ENCODE peak calls at places on chromosomes 4 and X, in six cellular contexts. R, N, I, O, L and C are unnamed samples.

GRCh38 chr4:17613761-17614415 is 553 bp upstream of the MED28 start:
- DNase-seq in R (no peak), O (peak), L (no peak), I (peak), N (no peak), C (no peak)

GRCh38 chr4:4782969-4783368 is 76.5 kb upstream of the MSX1 start:
- DNase-seq in I (no peak), O (no peak), L (no peak), N (no peak), R (no peak), C (no peak)

GRCh38 chr4:40190880-40191815 is 5.7 kb upstream of the RHOH start:
- DNase-seq in O (peak), I (no peak), N (no peak), R (no peak), L (no peak), C (no peak)

GRCh38 chr4:184370711-184371389 is 103.5 kb downstream of the IRF2 start:
- DNase-seq in N (no peak), R (no peak), I (no peak), O (no peak), L (no peak), C (no peak)

GRCh38 chr4:95248713-95249401 is 299.9 kb downstream of the UNC5C start:
- DNase-seq in N (no peak), L (no peak), R (no peak), O (peak), I (no peak), C (no peak)

GRCh38 chr4:6715704-6716017 is 313 bp upstream of the BLOC1S4 start:
- DNase-seq in I (no peak), R (no peak), N (no peak), L (no peak), O (no peak), C (no peak)

GRCh38 chr4:27318740-27319139 is 458.1 kb downstream of the STIM2 start:
- DNase-seq in O (peak), I (peak), R (peak), L (no peak), N (peak), C (no peak)

GRCh38 chr4:140688711-140689598 is 67.2 kb downstream of the TBC1D9 start:
- DNase-seq in N (no peak), L (no peak), I (no peak), R (no peak), O (no peak), C (no peak)

GRCh38 chr4:123409301-123409700 is 12.7 kb downstream of the SPRY1 start:
- DNase-seq in R (no peak), O (no peak), I (no peak), L (no peak), N (no peak), C (no peak)

GRCh38 chr4:126604273-126604867 is 1028.4 kb upstream of the INTU start:
- DNase-seq in N (peak), R (no peak), O (peak), I (peak), L (no peak), C (no peak)

GRCh38 chr4:42656986-42657792 is at the start of gene ATP8A1:
- DNase-seq in L (peak), R (peak), N (peak), I (peak), O (peak), C (peak)
- TF ChIP-seq CTCF in L (no peak), R (peak), N (no peak), I (no peak), O (peak), C (no peak)

GRCh38 chrX:46029777-46030176 is 515.4 kb downstream of the ZNF674 start:
- DNase-seq in L (no peak), O (no peak), I (no peak), N (no peak), R (no peak), C (no peak)
- TF ChIP-seq CTCF in L (no peak), O (no peak), I (no peak), N (no peak), R (no peak), C (no peak)

GRCh38 chr4:182486895-182487294 is 243.7 kb downstream of the TENM3 start:
- DNase-seq in I (no peak), O (no peak), L (no peak), R (no peak), N (no peak), C (no peak)

GRCh38 chr4:182489607-182490006 is 246.4 kb downstream of the TENM3 start:
- DNase-seq in R (no peak), L (no peak), I (no peak), O (no peak), N (no peak), C (no peak)

GRCh38 chr4:182493377-182493776 is 250.2 kb downstream of the TENM3 start:
- DNase-seq in N (no peak), R (no peak), I (no peak), L (no peak), O (no peak), C (no peak)

GRCh38 chr4:182492456-182492855 is 249.3 kb downstream of the TENM3 start:
- DNase-seq in L (no peak), R (no peak), O (no peak), I (no peak), N (no peak), C (no peak)

GRCh38 chr4:182488886-182489285 is 245.7 kb downstream of the TENM3 start:
- DNase-seq in L (no peak), N (no peak), R (no peak), I (no peak), O (no peak), C (no peak)
- TF ChIP-seq CTCF in L (no peak), N (no peak), R (no peak), I (no peak), O (no peak), C (no peak)

DNA sequence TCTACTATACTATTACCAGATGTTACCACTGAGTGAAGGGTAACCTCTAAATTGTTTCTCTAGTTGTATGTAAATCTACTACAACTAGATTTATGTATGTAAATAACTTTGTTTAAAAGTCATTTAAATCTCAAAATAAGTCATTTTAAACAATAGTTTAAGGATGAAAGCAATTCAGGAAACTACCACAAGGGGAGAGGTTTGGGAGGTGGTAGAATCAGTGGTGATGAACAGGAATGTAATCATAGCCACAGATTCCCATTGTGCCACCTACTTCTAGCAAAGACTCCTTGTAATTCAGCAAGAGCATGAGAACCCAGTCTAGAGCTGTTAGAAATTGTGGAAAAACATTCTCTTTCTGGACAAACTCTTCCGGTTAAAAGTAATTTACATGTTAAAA is 234.6 kb downstream of the SLC7A11 start:
- DNase-seq in N (no peak), I (peak), L (no peak), O (peak), R (no peak), C (no peak)
- TF ChIP-seq CTCF in N (no peak), I (peak), L (no peak), O (no peak), R (no peak), C (peak)

GRCh38 chr4:54567327-54567726 is 90.4 kb upstream of the KIT start:
- DNase-seq in I (no peak), L (no peak), N (no peak), R (no peak), O (no peak), C (no peak)
- TF ChIP-seq CTCF in I (no peak), L (no peak), N (no peak), R (no peak), O (no peak), C (no peak)

GRCh38 chr4:174181827-174182226 is 101.6 kb downstream of the FBXO8 start:
- DNase-seq in N (no peak), O (no peak), R (no peak), L (no peak), I (no peak), C (no peak)
- TF ChIP-seq CTCF in N (no peak), O (no peak), R (no peak), L (no peak), I (no peak), C (no peak)

GRCh38 chr4:173171987-173172386 is 3.4 kb downstream of the GALNT7 start:
- DNase-seq in I (no peak), O (no peak), R (no peak), L (no peak), N (no peak), C (no peak)

GRCh38 chr4:173169428-173170209 is 1.0 kb downstream of the GALNT7 start:
- DNase-seq in L (peak), R (peak), I (peak), O (no peak), N (peak), C (peak)

GRCh38 chr4:173169178-173169427 is 492 bp downstream of the GALNT7 start:
- DNase-seq in R (no peak), I (peak), N (no peak), O (no peak), L (no peak), C (no peak)

GRCh38 chr4:173170210-173170778 is 1.7 kb downstream of the GALNT7 start:
- DNase-seq in N (no peak), R (no peak), L (no peak), I (no peak), O (no peak), C (no peak)

GRCh38 chr4:173171098-173171497 is 2.5 kb downstream of the GALNT7 start:
- DNase-seq in L (no peak), I (peak), R (no peak), O (peak), N (peak), C (no peak)
- TF ChIP-seq CTCF in L (peak), I (peak), R (no peak), O (no peak), N (peak), C (peak)